ENCODE peak calls at places on chromosomes 3 and 15, in four cellular contexts. F is stimulated activated CD4-positive, alpha-beta T cell treated with anti-CD3 and anti-CD28 coated beads, TNF-alpha, amount 100 ng/mL, for 24 hours; I is fibroblast of lung; P is activated naive CD8-positive, alpha-beta T cell treated with anti-CD3 and anti-CD28 coated beads, Interleukin-2, amount 50 U/mL, for 24 hours. R is an unnamed sample.

GRCh38 chr15:81897011-81897677 is 148.7 kb downstream of the MEX3B start:
- DNase-seq in P (no peak), F (no peak), I (peak), R (peak)

GRCh38 chr15:62985768-62986167 is 56.8 kb upstream of the TPM1 start:
- DNase-seq in P (no peak), F (no peak), I (peak), R (peak)

GRCh38 chr3:174046311-174046710 is 648.8 kb downstream of the NLGN1 start:
- DNase-seq in P (no peak), F (no peak), I (no peak), R (no peak)

GRCh38 chr15:65067334-65067644 is 502 bp downstream of the RASL12 start:
- DNase-seq in F (no peak), P (no peak), I (no peak), R (no peak)

GRCh38 chr15:95162521-95162920 is 931.2 kb downstream of the MCTP2 start:
- DNase-seq in F (no peak), P (no peak), I (peak), R (no peak)

GRCh38 chr3:18740631-18741583 is 315.8 kb upstream of the SATB1 start:
- DNase-seq in I (no peak), F (peak), P (peak), R (no peak)

GRCh38 chr3:140432176-140432753 is 245.6 kb upstream of the TRIM42 start:
- DNase-seq in I (peak), F (no peak), P (no peak), R (no peak)

GRCh38 chr15:78727561-78727960 is 83.7 kb downstream of the ADAMTS7 start:
- DNase-seq in P (no peak), F (no peak), I (peak), R (peak)

R was measured in brain microvascular endothelial cell.